ENCODE peak calls at places on chromosomes 6 and 20, in seven cellular contexts. P is WTC11, U is HEK293T, D is K562, N is HepG2, L is H1, R is GM12878. C is an unnamed sample.

GRCh38 chr6:82145926-82146452 is 101.6 kb downstream of the IBTK start:
- DNase-seq in P (no peak), U (no peak), D (no peak), N (no peak), L (no peak), R (no peak), C (no peak)

GRCh38 chr6:52297433-52297832 is 12.9 kb upstream of the MCM3 start:
- DNase-seq in P (no peak), U (no peak), D (no peak), N (no peak), L (no peak), R (no peak), C (no peak)

GRCh38 chr6:33976425-33977360 is 169.2 kb downstream of the GRM4 start:
- DNase-seq in P (no peak), U (no peak), D (no peak), N (no peak), L (no peak), R (no peak), C (no peak)

GRCh38 chr20:62362590-62362940 is 4.5 kb downstream of the LAMA5 start:
- DNase-seq in P (peak), U (no peak), D (no peak), N (no peak), L (no peak), R (no peak), C (no peak)

GRCh38 chr6:39304951-39305350 is 9.3 kb downstream of the KCNK17 start:
- DNase-seq in P (no peak), U (no peak), D (no peak), N (no peak), L (no peak), R (no peak), C (no peak)

GRCh38 chr6:143457563-143458359 is 7.2 kb downstream of the PEX3 start:
- DNase-seq in P (no peak), U (no peak), D (no peak), N (peak), L (no peak), R (no peak), C (no peak)

GRCh38 chr6:30690403-30691207 is at the start of gene NRM:
- DNase-seq in P (peak), U (peak), D (peak), N (peak), L (peak), R (no peak), C (no peak)

GRCh38 chr6:67667640-67668422 is 967.3 kb upstream of the ADGRB3 start:
- DNase-seq in P (no peak), U (no peak), D (no peak), N (no peak), L (no peak), R (no peak), C (no peak)

GRCh38 chr20:10519361-10520048 is 84.4 kb downstream of the SLX4IP start:
- DNase-seq in P (no peak), U (no peak), D (no peak), N (no peak), L (no peak), R (peak), C (no peak)

GRCh38 chr6:13183446-13184088 is 144.8 kb downstream of the TBC1D7 start:
- DNase-seq in P (no peak), U (no peak), D (no peak), N (no peak), L (no peak), R (no peak), C (no peak)

GRCh38 chr6:108363756-108364356 is 69.0 kb downstream of the AFG1L start:
- DNase-seq in P (no peak), U (no peak), D (no peak), N (no peak), L (no peak), R (no peak), C (no peak)

GRCh38 chr6:17013701-17014100 is 88.1 kb upstream of the STMND1 start:
- DNase-seq in P (no peak), U (no peak), D (no peak), N (no peak), L (no peak), R (no peak), C (no peak)
- TF ChIP-seq SP1 in P (no peak), U (no peak), D (no peak), N (no peak), L (no peak), R (no peak), C (no peak)

GRCh38 chr6:90860822-90861601 is 274.1 kb upstream of the MAP3K7 start:
- DNase-seq in P (no peak), U (peak), D (no peak), N (peak), L (no peak), R (no peak), C (no peak)
- TF ChIP-seq SP1 in P (no peak), U (no peak), D (no peak), N (no peak), L (no peak), R (no peak), C (no peak)

DNA sequence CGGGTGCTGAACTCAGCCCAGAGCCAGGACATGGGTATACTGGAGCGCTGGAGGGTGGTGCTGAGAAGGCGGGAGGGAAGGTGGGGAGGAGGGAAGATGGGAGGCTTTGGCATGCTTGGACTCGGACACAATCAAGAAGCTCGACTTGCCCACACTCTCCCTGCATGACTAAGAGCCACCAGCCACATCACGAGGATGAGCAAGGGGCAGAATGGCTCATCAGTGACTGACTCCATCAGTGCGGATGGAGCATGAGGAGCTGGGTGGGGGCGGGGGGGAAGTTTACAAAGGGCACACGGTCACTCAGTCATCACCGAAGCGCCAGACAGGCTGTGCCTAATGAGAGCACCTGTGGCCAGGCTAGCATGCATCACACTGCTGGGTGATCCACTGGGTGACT is 222.8 kb downstream of the KIF16B start:
- DNase-seq in P (no peak), U (no peak), D (no peak), N (no peak), L (no peak), R (no peak), C (no peak)
- TF ChIP-seq SP1 in P (no peak), U (no peak), D (no peak), N (no peak), L (no peak), R (no peak), C (no peak)

GRCh38 chr20:33552519-33552918 is 62.6 kb downstream of the CBFA2T2 start:
- DNase-seq in P (no peak), U (no peak), D (no peak), N (no peak), L (no peak), R (no peak), C (no peak)

GRCh38 chr20:33555755-33556154 is 65.9 kb downstream of the CBFA2T2 start:
- DNase-seq in P (no peak), U (no peak), D (no peak), N (peak), L (no peak), R (no peak), C (no peak)

GRCh38 chr20:33556237-33556636 is 66.3 kb downstream of the CBFA2T2 start:
- DNase-seq in P (no peak), U (no peak), D (no peak), N (no peak), L (no peak), R (no peak), C (no peak)

GRCh38 chr20:33551778-33552177 is 61.9 kb downstream of the CBFA2T2 start:
- DNase-seq in P (no peak), U (no peak), D (no peak), N (no peak), L (no peak), R (no peak), C (no peak)

GRCh38 chr20:33554914-33555420 is 65.1 kb downstream of the CBFA2T2 start:
- DNase-seq in P (no peak), U (peak), D (no peak), N (peak), L (no peak), R (peak), C (peak)
- TF ChIP-seq SP1 in P (no peak), U (no peak), D (no peak), N (no peak), L (no peak), R (no peak), C (no peak)

GRCh38 chr20:43716123-43716522 is 10.7 kb downstream of the GTSF1L start:
- DNase-seq in P (no peak), U (no peak), D (no peak), N (no peak), L (no peak), R (no peak), C (no peak)

GRCh38 chr20:43716757-43717615 is 9.8 kb downstream of the GTSF1L start:
- DNase-seq in P (no peak), U (no peak), D (no peak), N (no peak), L (no peak), R (no peak), C (no peak)

GRCh38 chr20:43715511-43715910 is 11.3 kb downstream of the GTSF1L start:
- DNase-seq in P (no peak), U (no peak), D (no peak), N (no peak), L (no peak), R (no peak), C (no peak)

GRCh38 chr20:43720007-43720406 is 6.8 kb downstream of the GTSF1L start:
- DNase-seq in P (no peak), U (no peak), D (no peak), N (no peak), L (no peak), R (no peak), C (no peak)

GRCh38 chr20:43717616-43717995 is 9.2 kb downstream of the GTSF1L start:
- DNase-seq in P (no peak), U (no peak), D (no peak), N (no peak), L (no peak), R (no peak), C (no peak)
- TF ChIP-seq SP1 in P (no peak), U (no peak), D (no peak), N (no peak), L (no peak), R (no peak), C (no peak)

GRCh38 chr20:13515291-13515690 is 123.4 kb downstream of the TASP1 start:
- DNase-seq in P (no peak), U (no peak), D (no peak), N (no peak), L (no peak), R (no peak), C (no peak)

GRCh38 chr20:13515796-13516533 is 122.8 kb downstream of the TASP1 start:
- DNase-seq in P (no peak), U (no peak), D (no peak), N (no peak), L (no peak), R (no peak), C (no peak)

GRCh38 chr20:13507646-13508045 is 131.1 kb downstream of the TASP1 start:
- DNase-seq in P (no peak), U (no peak), D (no peak), N (no peak), L (no peak), R (no peak), C (no peak)

GRCh38 chr20:13510837-13511488 is 127.8 kb downstream of the TASP1 start:
- DNase-seq in P (no peak), U (no peak), D (no peak), N (no peak), L (no peak), R (no peak), C (no peak)
- TF ChIP-seq SP1 in P (no peak), U (no peak), D (no peak), N (no peak), L (no peak), R (no peak), C (no peak)

GRCh38 chr20:58109126-58109880 is 119.2 kb downstream of the ANKRD60 start:
- DNase-seq in P (no peak), U (no peak), D (no peak), N (no peak), L (no peak), R (no peak), C (no peak)
- TF ChIP-seq SP1 in P (no peak), U (no peak), D (no peak), N (no peak), L (no peak), R (no peak), C (no peak)

DNA sequence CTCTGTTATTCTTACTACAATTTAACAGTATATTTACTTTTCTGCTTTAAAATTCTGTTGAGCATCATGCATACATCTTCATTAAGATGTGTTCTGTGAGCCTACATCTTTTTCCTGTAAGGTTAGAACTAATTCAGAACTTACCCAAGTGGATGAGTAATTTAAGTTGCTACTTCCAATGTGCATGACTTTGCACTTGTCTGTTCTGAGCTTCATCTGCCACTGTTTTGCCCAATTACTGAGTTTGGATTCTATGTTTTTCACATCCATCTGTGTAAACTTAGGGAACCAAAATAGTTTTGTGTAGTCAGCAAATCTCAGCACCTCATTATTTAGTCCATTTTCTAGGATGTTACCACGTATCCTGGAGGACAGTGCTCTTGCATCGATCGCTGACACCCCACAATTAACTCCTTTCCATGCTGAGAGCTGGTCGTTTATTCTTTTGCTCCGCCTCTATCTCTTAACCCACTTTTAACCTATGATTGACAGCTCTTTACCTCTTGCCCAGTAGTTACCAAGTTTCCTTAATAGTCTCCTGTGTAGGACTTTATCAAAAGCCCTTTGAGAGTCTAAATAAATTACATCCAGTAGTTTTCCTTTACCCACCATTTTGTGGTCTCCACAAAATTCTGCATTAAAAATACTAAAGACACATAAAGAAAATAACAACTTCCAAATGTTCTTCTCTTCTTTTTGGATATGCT is 44.1 kb upstream of the CITED2 start:
- DNase-seq in P (no peak), U (no peak), D (no peak), N (no peak), L (no peak), R (no peak), C (no peak)
- TF ChIP-seq SP1 in P (no peak), U (no peak), D (no peak), N (no peak), L (no peak), R (no peak), C (no peak)

DNA sequence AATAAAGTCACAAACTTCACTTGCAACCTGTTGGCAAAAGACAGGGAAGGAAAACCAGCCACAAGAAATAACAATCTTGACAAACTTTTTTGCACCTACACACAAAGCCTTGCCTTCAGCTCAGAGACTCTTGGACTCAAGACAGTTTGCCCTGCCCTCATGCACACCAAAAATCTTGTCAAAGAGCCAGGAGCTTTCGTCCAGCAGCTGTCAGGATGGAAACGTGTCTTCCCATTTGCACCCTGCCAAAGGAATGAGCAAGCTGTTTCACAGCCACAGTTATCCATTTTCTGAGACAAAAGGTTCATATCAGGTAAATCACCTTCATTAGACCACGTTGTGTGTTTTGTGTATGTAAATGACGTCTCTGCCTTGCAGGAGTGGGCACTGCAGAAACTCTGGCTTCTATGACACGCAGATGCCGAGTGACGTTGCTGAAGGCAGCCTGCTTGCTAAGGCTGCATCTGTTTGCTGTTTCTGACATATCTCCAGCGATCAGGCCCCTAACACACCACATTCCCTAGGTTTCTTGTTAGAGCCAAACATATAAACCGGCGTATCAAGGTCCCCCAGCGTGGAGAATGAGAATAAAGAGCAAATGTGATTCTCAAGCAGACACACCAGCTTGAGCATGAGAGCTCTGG is 193.4 kb downstream of the SYNDIG1 start:
- DNase-seq in P (no peak), U (no peak), D (no peak), N (no peak), L (no peak), R (no peak), C (no peak)
- TF ChIP-seq SP1 in P (no peak), U (no peak), D (no peak), N (no peak), L (no peak), R (no peak), C (no peak)

C was measured in HCT116.